ENCODE peak calls at places on chromosomes 5 and 9, in nine cellular contexts. W is bronchial epithelial cell, B is astrocyte of the cerebellum, S is cardiac fibroblast, Y is AG04450, K is IMR-90, P is psoas muscle, R is fibroblast of mammary gland, D is body of pancreas. C is an unnamed sample.

GRCh38 chr5:138911441-138911840 is 36.3 kb upstream of the LRRTM2 start:
- DNase-seq in W (no peak), B (peak; percentile 39), S (peak; percentile 47), Y (no peak), K (no peak), P (no peak), R (no peak), D (no peak), C (peak; percentile 43)

GRCh38 chr5:143063175-143063970 is 293.2 kb downstream of the ARHGAP26 start:
- DNase-seq in W (no peak), B (peak; percentile 82), S (peak; percentile 67), Y (no peak), K (peak; percentile 51), P (peak; percentile 47), R (peak; percentile 74), D (peak; percentile 17), C (peak; percentile 73)

GRCh38 chr5:157772077-157772613 is 28.6 kb downstream of the LSM11 start:
- DNase-seq in W (no peak), B (no peak), S (no peak), Y (no peak), K (no peak), P (no peak), R (no peak), D (no peak), C (no peak)

GRCh38 chr9:16058131-16058549 is 505.3 kb downstream of the CCDC171 start:
- DNase-seq in W (peak; percentile 87), B (no peak), S (no peak), Y (no peak), K (peak; percentile 86), P (no peak), R (peak; percentile 84), D (no peak), C (peak; percentile 26)

GRCh38 chr9:116482740-116483139 is 204.4 kb upstream of the TRIM32 start:
- DNase-seq in W (no peak), B (peak; percentile 26), S (peak; percentile 76), Y (no peak), K (no peak), P (no peak), R (no peak), D (no peak), C (no peak)

GRCh38 chr9:21653091-21653490 is 149.3 kb upstream of the MTAP start:
- DNase-seq in W (peak; percentile 28), B (peak; percentile 82), S (no peak), Y (no peak), K (peak; percentile 71), P (no peak), R (peak; percentile 44), D (no peak), C (no peak)

GRCh38 chr9:117687532-117687931 is 16.7 kb upstream of the TLR4 start:
- DNase-seq in W (no peak), B (no peak), S (no peak), Y (no peak), K (no peak), P (no peak), R (no peak), D (no peak), C (no peak)

GRCh38 chr5:78496373-78496772 is 136.0 kb downstream of the SCAMP1 start:
- DNase-seq in W (peak; percentile 75), B (no peak), S (no peak), Y (no peak), K (peak; percentile 67), P (no peak), R (peak; percentile 62), D (no peak), C (peak; percentile 37)

GRCh38 chr5:625516-625915 is 13.4 kb downstream of the CEP72 start:
- DNase-seq in W (no peak), B (no peak), S (no peak), Y (no peak), K (no peak), P (no peak), R (no peak), D (peak; percentile 1), C (no peak)

GRCh38 chr9:12812710-12813109 is 37.9 kb downstream of the LURAP1L start:
- DNase-seq in W (peak; percentile 29), B (no peak), S (no peak), Y (no peak), K (no peak), P (no peak), R (no peak), D (no peak), C (peak; percentile 46)
- H3K4me3 ChIP-seq in W (no peak overlapping the region), B (no peak overlapping the region), S (no peak overlapping the region), Y (no peak overlapping the region), K (no peak overlapping the region), P (peak overlapping the region; percentile 51), R (no peak overlapping the region), D (no peak overlapping the region), C (no peak overlapping the region)

GRCh38 chr9:37004424-37004935 is 29.6 kb downstream of the PAX5 start:
- DNase-seq in W (no peak), B (no peak), S (no peak), Y (no peak), K (no peak), P (no peak), R (no peak), D (no peak), C (no peak)
- TF ChIP-seq CTCF in W (no peak), B (no peak), S (no peak), Y (no peak), K (no peak), P (no peak), R (no peak), D (no peak), C (no peak)

GRCh38 chr5:80337379-80337778 is 17.6 kb downstream of the SPZ1 start:
- DNase-seq in W (no peak), B (no peak), S (no peak), Y (no peak), K (no peak), P (no peak), R (no peak), D (no peak), C (no peak)
- H3K4me3 ChIP-seq in W (no peak overlapping the region), B (no peak overlapping the region), S (no peak overlapping the region), Y (no peak overlapping the region), K (no peak overlapping the region), P (no peak overlapping the region), R (no peak overlapping the region), D (no peak overlapping the region), C (no peak overlapping the region)

DNA sequence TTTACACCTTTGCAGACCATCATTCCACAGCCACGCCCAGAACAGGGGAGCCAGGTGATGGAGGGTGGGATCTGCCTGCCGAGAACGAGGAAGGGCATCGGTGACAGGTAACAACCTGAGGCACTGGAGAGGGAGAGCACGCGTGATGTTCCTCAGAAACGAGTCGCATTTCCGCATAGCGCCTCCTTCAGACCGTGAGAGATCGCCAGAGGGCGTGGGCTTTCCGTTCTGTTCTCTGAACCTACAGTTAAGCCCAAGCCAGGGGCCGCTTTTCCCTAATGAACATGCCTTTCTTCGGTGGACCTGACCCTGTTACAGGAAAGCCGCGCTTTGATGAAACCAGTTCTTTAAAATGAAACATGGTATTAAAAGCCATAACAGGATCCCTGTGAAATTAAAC is 17.1 kb upstream of the ADAMTS2 start:
- DNase-seq in W (no peak), B (no peak), S (no peak), Y (no peak), K (no peak), P (no peak), R (no peak), D (no peak), C (no peak)
- TF ChIP-seq CTCF in W (no peak), B (no peak), S (no peak), Y (no peak), K (no peak), P (no peak), R (no peak), D (no peak), C (no peak)

GRCh38 chr5:119274767-119275130 is 81.1 kb upstream of the TNFAIP8 start:
- DNase-seq in W (peak; percentile 91), B (peak; percentile 53), S (peak; percentile 74), Y (peak; percentile 29), K (peak; percentile 88), P (no peak), R (peak; percentile 78), D (no peak), C (peak; percentile 77)
- H3K4me3 ChIP-seq in W (no peak overlapping the region), B (no peak overlapping the region), S (no peak overlapping the region), Y (no peak overlapping the region), K (no peak overlapping the region), P (no peak overlapping the region), R (no peak overlapping the region), D (no peak overlapping the region), C (no peak overlapping the region)

GRCh38 chr5:65076251-65076869 is 307.6 kb downstream of the CWC27 start:
- DNase-seq in W (peak; percentile 56), B (no peak), S (peak; percentile 97), Y (peak; percentile 16), K (peak; percentile 54), P (peak; percentile 18), R (peak; percentile 82), D (peak; percentile 61), C (peak; percentile 98)
- TF ChIP-seq CTCF in W (peak; percentile 8), B (peak; percentile 15), S (peak; percentile 37), Y (peak; percentile 44), K (peak; percentile 20), P (no peak), R (peak; percentile 39), D (no peak), C (peak; percentile 38)

DNA sequence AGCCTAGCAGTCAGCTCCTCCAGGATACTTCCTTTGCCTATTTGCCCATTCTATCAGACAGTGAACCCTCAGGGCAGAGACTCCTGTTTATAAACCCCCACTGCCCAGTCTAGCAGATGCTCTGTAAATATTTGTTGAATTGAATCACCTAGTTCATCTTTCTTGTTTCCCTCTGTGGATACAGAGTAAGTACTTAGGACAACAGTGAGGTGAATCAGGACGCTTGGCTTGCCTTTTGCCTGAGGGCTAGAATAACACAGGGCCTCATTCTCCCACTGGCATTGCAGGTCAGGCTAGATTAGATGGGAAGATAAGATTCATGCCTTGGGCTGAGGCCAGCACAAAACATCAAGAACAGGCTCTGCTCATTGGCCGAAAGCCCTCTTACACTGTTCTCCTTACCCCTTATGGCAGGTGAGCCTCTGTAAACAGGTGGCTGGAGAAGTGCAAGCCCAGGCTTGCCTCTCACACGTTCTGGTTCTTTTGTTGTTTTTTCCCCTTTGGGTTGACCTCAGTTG is 22.2 kb downstream of the TNFSF8 start:
- DNase-seq in W (peak; percentile 100), B (no peak), S (no peak), Y (no peak), K (peak; percentile 52), P (no peak), R (peak; percentile 8), D (peak; percentile 32), C (no peak)
- H3K4me3 ChIP-seq in W (no peak overlapping the region), B (no peak overlapping the region), S (no peak overlapping the region), Y (no peak overlapping the region), K (no peak overlapping the region), P (no peak overlapping the region), R (no peak overlapping the region), D (no peak overlapping the region), C (no peak overlapping the region)

DNA sequence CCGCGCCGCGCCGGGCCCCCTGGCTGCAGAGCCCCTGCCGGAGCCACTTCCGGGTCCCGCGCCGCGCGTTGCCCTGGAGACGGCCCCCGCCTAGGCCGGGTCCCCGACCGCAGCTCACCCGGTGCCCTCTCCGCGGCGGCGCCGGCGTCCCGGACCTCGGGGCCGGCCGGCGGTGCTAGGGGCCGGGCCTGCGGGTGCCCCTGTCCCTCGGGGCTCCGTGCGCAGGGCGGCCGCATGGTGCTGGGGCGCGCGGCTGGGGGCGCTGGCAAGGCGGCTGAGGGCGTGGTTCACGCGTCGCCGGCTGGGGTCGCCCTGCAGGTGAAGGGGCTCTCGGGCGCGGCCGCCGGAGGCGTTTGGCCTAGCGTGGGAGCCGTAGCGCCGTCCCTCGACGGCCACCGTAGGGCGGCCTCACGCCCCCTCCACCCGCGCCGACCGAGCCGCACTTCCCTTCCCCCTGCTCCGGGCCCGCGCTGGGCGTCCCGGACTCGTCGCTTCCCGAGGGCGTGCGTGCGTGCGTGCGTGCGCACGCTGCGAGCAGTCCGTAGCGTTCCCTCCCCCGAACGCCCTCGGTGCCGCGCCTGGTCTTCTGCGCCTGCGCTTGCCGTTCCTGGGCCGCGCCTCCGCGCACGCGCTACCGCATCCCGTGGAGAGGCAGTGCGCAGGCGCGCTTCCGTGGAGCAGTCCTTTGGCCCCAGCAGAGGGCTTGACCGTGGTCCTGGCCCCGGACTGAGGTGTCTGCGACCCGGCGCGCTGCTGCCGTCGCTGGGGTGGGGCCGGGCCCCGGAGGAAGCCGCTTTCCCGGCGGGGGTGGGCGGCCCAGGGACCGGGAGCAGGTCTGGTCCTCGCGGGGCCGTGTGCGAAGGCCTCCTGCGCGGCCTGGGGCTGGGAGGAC is at the start of gene TMEM250:
- DNase-seq in W (peak; percentile 85), B (peak; percentile 85), S (peak; percentile 98), Y (peak; percentile 94), K (peak; percentile 95), P (peak; percentile 97), R (peak; percentile 95), D (peak; percentile 95), C (peak; percentile 96)
- TF ChIP-seq CTCF in W (peak; percentile 8), B (no peak), S (no peak), Y (no peak), K (peak; percentile 4), P (peak; percentile 5), R (no peak), D (no peak), C (peak; percentile 11)

C was measured in fibroblast of the aortic adventitia.